ENCODE peak calls at places on chromosomes 1 and 21, in four cellular contexts. One of them, this sample, is unnamed.

GRCh38 chr21:42580076-42580792 is 66.6 kb downstream of the SLC37A1 start:
- DNase-seq in SK-N-SH: no peak
- DNase-seq in HepG2: no peak
- DNase-seq in GM12878: no peak
- DNase-seq in this sample: no peak

GRCh38 chr1:168465942-168466702 is 77.7 kb downstream of the XCL2 start:
- DNase-seq in SK-N-SH: peak
- DNase-seq in GM12878: peak
- DNase-seq in HepG2: peak
- DNase-seq in this sample: no peak

GRCh38 chr1:154988053-154988954 is 5.1 kb upstream of the LENEP start:
- DNase-seq in GM12878: no peak
- DNase-seq in SK-N-SH: no peak
- DNase-seq in HepG2: no peak
- DNase-seq in this sample: no peak

GRCh38 chr1:4213599-4213998 is 313.5 kb upstream of the C1orf174 start:
- DNase-seq in HepG2: no peak
- DNase-seq in SK-N-SH: no peak
- DNase-seq in GM12878: no peak
- DNase-seq in this sample: no peak

GRCh38 chr1:63366915-63367217 is 561 bp upstream of the ALG6 start:
- DNase-seq in SK-N-SH: no peak
- DNase-seq in HepG2: no peak
- DNase-seq in GM12878: no peak
- DNase-seq in this sample: no peak

GRCh38 chr1:212315907-212316306 is 30.7 kb downstream of the PPP2R5A start:
- DNase-seq in SK-N-SH: no peak
- DNase-seq in GM12878: no peak
- DNase-seq in HepG2: peak
- DNase-seq in this sample: peak

GRCh38 chr1:36320291-36320758 is 3.1 kb downstream of the EVA1B start:
- DNase-seq in GM12878: no peak
- DNase-seq in SK-N-SH: no peak
- DNase-seq in HepG2: no peak
- DNase-seq in this sample: peak

GRCh38 chr1:84702143-84702542 is 11.9 kb upstream of the SSX2IP start:
- DNase-seq in SK-N-SH: no peak
- DNase-seq in GM12878: no peak
- DNase-seq in HepG2: no peak
- DNase-seq in this sample: no peak

GRCh38 chr1:51794260-51794659 is 84.3 kb downstream of the NRDC start:
- DNase-seq in SK-N-SH: no peak
- DNase-seq in HepG2: no peak
- DNase-seq in GM12878: no peak
- DNase-seq in this sample: no peak

GRCh38 chr1:112502827-112503226 is 5.9 kb upstream of the WNT2B start:
- DNase-seq in GM12878: no peak
- DNase-seq in HepG2: no peak
- DNase-seq in SK-N-SH: peak
- DNase-seq in this sample: no peak

GRCh38 chr1:22053018-22053860 is 730 bp downstream of the CDC42 start:
- DNase-seq in HepG2: peak
- DNase-seq in GM12878: no peak
- DNase-seq in SK-N-SH: peak
- DNase-seq in this sample: peak

DNA sequence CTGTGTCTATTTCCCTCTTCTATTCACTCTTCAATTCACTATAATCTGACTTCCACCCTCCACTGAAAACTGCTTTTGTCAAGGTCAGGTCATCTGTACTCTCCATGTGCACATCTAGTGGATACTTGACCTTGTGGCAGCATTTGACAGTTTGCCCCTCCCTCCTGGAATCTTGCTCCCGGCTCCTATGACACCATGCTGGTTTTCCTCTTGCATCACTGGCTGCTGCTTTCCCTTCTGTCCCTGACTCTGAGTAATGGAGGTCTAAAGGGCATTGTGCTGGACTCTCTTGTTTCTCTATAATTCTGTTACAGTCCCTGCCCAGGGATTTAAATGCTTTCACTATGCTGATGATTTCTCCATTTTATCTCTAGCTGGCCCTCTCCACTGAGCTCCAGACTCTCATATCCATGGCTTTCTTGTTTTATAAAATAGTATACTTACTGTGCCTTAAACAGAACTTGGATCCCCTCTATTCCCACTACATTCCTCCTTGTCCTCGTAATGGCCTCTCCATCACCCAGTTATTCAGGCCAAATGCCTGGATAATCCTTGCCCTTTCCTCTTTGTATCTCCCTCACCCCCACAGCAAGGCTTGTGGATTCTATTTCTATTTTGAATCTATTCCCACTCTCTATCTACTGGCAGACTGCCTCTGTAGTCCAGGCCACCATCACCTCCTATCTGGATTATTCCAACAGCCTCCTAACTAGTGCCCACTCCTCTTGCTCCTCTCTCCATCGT is 36.8 kb upstream of the PODN start:
- DNase-seq in GM12878: no peak
- DNase-seq in HepG2: peak
- DNase-seq in SK-N-SH: no peak
- DNase-seq in this sample: no peak
- TF ChIP-seq TCF12 in GM12878: no peak
- TF ChIP-seq TCF12 in HepG2: no peak
- TF ChIP-seq TCF12 in SK-N-SH: no peak
- TF ChIP-seq TCF12 in this sample: no peak

GRCh38 chr1:44220001-44220751 is 6.9 kb downstream of the DMAP1 start:
- DNase-seq in HepG2: no peak
- DNase-seq in GM12878: no peak
- DNase-seq in SK-N-SH: peak
- DNase-seq in this sample: no peak
- TF ChIP-seq TCF12 in HepG2: no peak
- TF ChIP-seq TCF12 in GM12878: no peak
- TF ChIP-seq TCF12 in SK-N-SH: no peak
- TF ChIP-seq TCF12 in this sample: no peak

DNA sequence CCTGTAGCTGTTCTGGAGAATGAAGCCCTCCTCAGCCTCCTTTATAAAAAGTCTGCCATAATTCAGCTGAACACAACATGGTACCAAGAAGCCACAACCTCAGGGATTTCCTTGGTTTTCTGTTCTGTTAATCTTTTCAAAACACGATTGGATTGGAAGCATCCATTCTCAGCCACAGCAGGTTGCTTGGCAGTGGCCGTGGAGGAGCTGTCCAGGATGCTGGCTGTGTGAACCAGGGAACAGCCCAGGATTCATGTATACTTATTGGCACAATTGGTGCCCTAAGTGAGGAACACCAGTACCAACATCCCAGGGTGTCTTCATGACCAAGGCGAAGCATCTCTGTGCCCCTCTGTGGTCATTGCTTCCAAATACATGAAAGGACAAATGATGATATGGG is 393.5 kb downstream of the CAMTA1 start:
- DNase-seq in SK-N-SH: no peak
- DNase-seq in HepG2: no peak
- DNase-seq in GM12878: no peak
- DNase-seq in this sample: no peak
- TF ChIP-seq TCF12 in SK-N-SH: no peak
- TF ChIP-seq TCF12 in HepG2: no peak
- TF ChIP-seq TCF12 in GM12878: no peak
- TF ChIP-seq TCF12 in this sample: no peak

GRCh38 chr1:181137217-181137743 is 48.8 kb downstream of the IER5 start:
- DNase-seq in GM12878: no peak
- DNase-seq in SK-N-SH: no peak
- DNase-seq in HepG2: no peak
- DNase-seq in this sample: no peak
- TF ChIP-seq TCF12 in GM12878: no peak
- TF ChIP-seq TCF12 in SK-N-SH: no peak
- TF ChIP-seq TCF12 in HepG2: no peak
- TF ChIP-seq TCF12 in this sample: no peak

GRCh38 chr1:223455470-223455869 is 62.3 kb downstream of the CCDC185 start:
- DNase-seq in SK-N-SH: no peak
- DNase-seq in GM12878: no peak
- DNase-seq in HepG2: no peak
- DNase-seq in this sample: no peak
- TF ChIP-seq TCF12 in SK-N-SH: no peak
- TF ChIP-seq TCF12 in GM12878: no peak
- TF ChIP-seq TCF12 in HepG2: no peak
- TF ChIP-seq TCF12 in this sample: no peak

DNA sequence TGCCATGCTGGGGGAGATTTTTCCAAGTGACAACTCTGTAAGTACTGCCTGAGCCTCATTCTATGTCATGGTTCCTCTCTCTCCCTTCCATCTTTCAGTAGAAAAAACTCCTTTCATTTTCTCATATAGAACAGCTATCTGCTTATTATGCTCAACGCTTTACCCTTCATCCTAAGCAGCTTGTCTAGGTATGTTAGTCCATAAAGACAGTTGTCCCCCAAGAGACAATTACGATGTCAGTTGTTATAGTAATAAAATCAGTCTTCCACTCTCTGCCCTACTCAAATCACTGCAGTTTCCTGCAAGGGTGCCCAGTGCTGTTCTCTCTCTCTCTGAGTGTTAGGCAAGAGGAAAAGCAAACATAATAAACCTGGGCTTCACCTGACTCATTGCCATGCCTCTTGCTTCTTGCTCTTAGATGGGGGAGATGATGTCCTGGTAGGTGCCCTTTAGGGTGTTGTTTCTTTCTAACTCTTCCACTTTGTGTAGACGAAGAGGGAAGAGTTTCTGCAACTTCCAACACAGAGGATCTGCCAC is 59.4 kb downstream of the PAPPA2 start:
- DNase-seq in HepG2: no peak
- DNase-seq in SK-N-SH: no peak
- DNase-seq in GM12878: no peak
- DNase-seq in this sample: no peak
- TF ChIP-seq TCF12 in HepG2: no peak
- TF ChIP-seq TCF12 in SK-N-SH: no peak
- TF ChIP-seq TCF12 in GM12878: no peak
- TF ChIP-seq TCF12 in this sample: no peak

GRCh38 chr1:202173993-202174392 is 13.6 kb upstream of the PTPN7 start:
- DNase-seq in SK-N-SH: no peak
- DNase-seq in HepG2: no peak
- DNase-seq in GM12878: no peak
- DNase-seq in this sample: no peak

GRCh38 chr1:202172015-202172355 is 11.6 kb upstream of the PTPN7 start:
- DNase-seq in HepG2: no peak
- DNase-seq in GM12878: no peak
- DNase-seq in SK-N-SH: no peak
- DNase-seq in this sample: no peak

GRCh38 chr1:202170726-202171125 is 10.3 kb upstream of the PTPN7 start:
- DNase-seq in HepG2: no peak
- DNase-seq in GM12878: no peak
- DNase-seq in SK-N-SH: no peak
- DNase-seq in this sample: no peak

GRCh38 chr1:202168861-202169260 is 8.5 kb upstream of the PTPN7 start:
- DNase-seq in HepG2: no peak
- DNase-seq in GM12878: no peak
- DNase-seq in SK-N-SH: no peak
- DNase-seq in this sample: no peak

DNA sequence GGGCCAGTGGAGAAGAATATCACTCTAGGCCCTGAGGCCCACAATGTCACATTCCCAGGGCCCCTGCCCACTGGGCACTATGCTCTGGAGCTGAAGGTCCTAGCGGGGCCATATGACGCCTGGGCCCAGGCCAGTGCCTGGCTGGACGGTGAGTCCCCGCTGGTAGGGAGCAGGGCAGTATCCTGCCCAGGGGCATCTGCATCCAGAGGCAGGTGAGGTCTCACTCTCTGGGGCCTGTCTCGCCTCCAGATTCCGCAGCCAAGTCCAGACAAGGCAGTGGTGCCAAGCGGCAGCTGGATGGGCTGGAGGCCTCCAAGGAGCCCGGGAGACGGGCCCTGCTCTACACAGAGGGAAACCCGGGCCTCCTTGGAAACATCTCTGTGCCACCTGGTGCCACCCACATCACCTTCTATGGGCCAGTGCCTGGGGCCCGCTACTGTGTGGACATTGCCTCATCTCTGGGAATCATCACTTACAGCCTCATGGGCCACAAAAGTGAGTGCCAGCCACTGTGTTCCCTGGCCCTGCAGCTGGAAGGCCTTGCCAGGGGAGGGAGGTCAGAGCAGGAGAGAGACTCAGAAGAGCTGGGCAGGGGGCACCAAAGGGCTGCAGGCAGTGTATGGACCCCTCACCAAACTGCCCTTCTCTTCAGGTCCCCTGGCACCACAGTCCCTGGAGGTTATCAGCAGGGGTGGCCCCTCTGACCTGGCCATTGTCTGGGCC is 11.1 kb upstream of the PTPN7 start:
- DNase-seq in GM12878: no peak
- DNase-seq in HepG2: no peak
- DNase-seq in SK-N-SH: no peak
- DNase-seq in this sample: no peak
- TF ChIP-seq TCF12 in GM12878: no peak
- TF ChIP-seq TCF12 in HepG2: no peak
- TF ChIP-seq TCF12 in SK-N-SH: no peak
- TF ChIP-seq TCF12 in this sample: no peak

GRCh38 chr1:78472251-78472620 is 18.5 kb upstream of the PTGFR start:
- DNase-seq in GM12878: no peak
- DNase-seq in HepG2: no peak
- DNase-seq in SK-N-SH: no peak
- DNase-seq in this sample: no peak
- TF ChIP-seq TCF12 in GM12878: no peak
- TF ChIP-seq TCF12 in HepG2: no peak
- TF ChIP-seq TCF12 in SK-N-SH: no peak
- TF ChIP-seq TCF12 in this sample: no peak

GRCh38 chr1:43980255-43981134 is 1.5 kb downstream of the B4GALT2 start:
- DNase-seq in HepG2: no peak
- DNase-seq in GM12878: no peak
- DNase-seq in SK-N-SH: peak
- DNase-seq in this sample: no peak

GRCh38 chr1:43978551-43979260 is at the start of gene B4GALT2:
- DNase-seq in HepG2: peak
- DNase-seq in SK-N-SH: peak
- DNase-seq in GM12878: no peak
- DNase-seq in this sample: no peak

GRCh38 chr1:43979261-43979527 is 184 bp downstream of the B4GALT2 start:
- DNase-seq in GM12878: no peak
- DNase-seq in HepG2: no peak
- DNase-seq in SK-N-SH: no peak
- DNase-seq in this sample: no peak

GRCh38 chr1:43981135-43981491 is 2.1 kb downstream of the B4GALT2 start:
- DNase-seq in GM12878: no peak
- DNase-seq in SK-N-SH: peak
- DNase-seq in HepG2: no peak
- DNase-seq in this sample: no peak

DNA sequence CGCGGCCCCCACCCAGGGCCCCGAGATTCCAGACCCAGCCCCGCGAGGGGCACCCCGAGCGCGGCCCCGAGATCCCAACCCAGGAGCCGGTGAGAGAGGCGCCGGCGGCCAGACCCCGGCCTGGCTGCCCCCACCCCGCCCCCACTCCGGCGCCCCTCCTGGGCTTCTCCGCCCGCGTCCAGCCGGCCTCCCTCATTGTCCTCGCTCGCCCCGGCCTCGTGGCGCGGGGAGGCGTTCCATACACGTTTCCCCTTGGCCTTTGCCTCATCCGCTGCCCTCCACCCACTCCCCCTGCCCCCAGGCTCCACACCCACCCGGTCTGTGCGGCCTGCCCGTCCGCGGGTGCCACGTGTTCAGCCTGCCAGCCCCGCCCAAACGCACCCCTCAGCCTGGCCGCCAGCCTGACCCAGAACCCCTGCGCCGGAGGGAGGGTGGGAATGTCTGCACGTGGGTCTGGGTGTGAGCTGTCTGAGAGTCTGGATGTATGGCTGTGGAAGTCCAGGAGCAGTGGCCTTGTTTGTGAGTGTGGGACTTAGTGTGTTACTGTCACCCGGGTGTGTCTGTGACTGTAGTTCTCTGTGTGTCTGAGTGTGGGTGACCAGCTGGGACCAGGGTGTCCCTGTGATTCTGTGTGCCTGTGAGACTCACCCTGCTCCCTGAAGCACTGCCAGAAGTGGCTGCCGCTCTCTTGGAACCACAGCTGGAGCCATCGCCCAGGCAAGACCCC is 681 bp downstream of the B4GALT2 start:
- DNase-seq in HepG2: peak
- DNase-seq in GM12878: no peak
- DNase-seq in SK-N-SH: peak
- DNase-seq in this sample: no peak
- TF ChIP-seq TCF12 in HepG2: no peak
- TF ChIP-seq TCF12 in GM12878: no peak
- TF ChIP-seq TCF12 in SK-N-SH: no peak
- TF ChIP-seq TCF12 in this sample: no peak